ENCODE peak calls at places on chromosome 20, in eight cellular contexts. A is MM.1S, B is astrocyte of the spinal cord, U is neural progenitor cell, D is lung, R is cardiac fibroblast, Z is RWPE1, W is AG10803. I is an unnamed sample.

GRCh38 chr20:13865825-13866351 is 81.1 kb downstream of the NDUFAF5 start:
- DNase-seq in D (no peak), R (no peak), U (no peak), Z (no peak), B (no peak), W (peak; percentile 97), A (no peak), I (no peak)

GRCh38 chr20:51628533-51629398 is 86.2 kb upstream of the NFATC2 start:
- DNase-seq in B (peak; percentile 93), R (peak; percentile 79), Z (no peak), W (peak; percentile 58), D (no peak), A (no peak), U (no peak), I (no peak)

GRCh38 chr20:61954276-61955021 is 111.2 kb downstream of the TAF4 start:
- DNase-seq in A (no peak), W (no peak), Z (no peak), U (no peak), R (no peak), D (no peak), B (no peak), I (no peak)

GRCh38 chr20:19211661-19212523 is 550 bp upstream of the SLC24A3 start:
- DNase-seq in U (peak; percentile 66), Z (no peak), B (peak; percentile 15), R (no peak), W (no peak), D (peak; percentile 63), A (no peak), I (peak; percentile 65)

GRCh38 chr20:10921491-10922010 is 247.8 kb upstream of the JAG1 start:
- DNase-seq in D (no peak), R (no peak), A (no peak), Z (peak; percentile 26), W (peak; percentile 25), U (no peak), B (no peak), I (no peak)

GRCh38 chr20:45370571-45371204 is 7.4 kb downstream of the TP53TG5 start:
- DNase-seq in R (no peak), D (no peak), U (no peak), A (no peak), W (no peak), Z (no peak), B (no peak), I (no peak)

GRCh38 chr20:59207742-59208357 is 44.2 kb downstream of the ZNF831 start:
- DNase-seq in U (peak; percentile 88), Z (no peak), B (no peak), D (peak; percentile 63), W (peak; percentile 15), A (peak; percentile 59), R (peak; percentile 4), I (peak; percentile 46)

GRCh38 chr20:50200482-50201104 is 10.0 kb downstream of the CEBPB start:
- DNase-seq in B (no peak), Z (no peak), R (no peak), A (no peak), W (no peak), U (no peak), D (no peak), I (no peak)

GRCh38 chr20:23160536-23161243 is 74.6 kb upstream of the CD93 start:
- DNase-seq in D (no peak), W (no peak), A (no peak), Z (no peak), R (peak; percentile 59), B (no peak), U (peak; percentile 42), I (no peak)

GRCh38 chr20:62202083-62202395 is 18.0 kb downstream of the HRH3 start:
- DNase-seq in A (no peak), R (no peak), D (no peak), Z (no peak), U (no peak), W (no peak), B (no peak), I (no peak)

GRCh38 chr20:18101125-18101820 is 36.4 kb upstream of the KAT14 start:
- DNase-seq in B (no peak), U (peak; percentile 16), A (no peak), W (no peak), R (no peak), D (no peak), Z (no peak), I (no peak)

GRCh38 chr20:34945315-34946077 is 10.1 kb downstream of the GSS start:
- DNase-seq in U (no peak), Z (peak; percentile 55), A (no peak), B (no peak), R (no peak), D (no peak), W (no peak), I (no peak)

GRCh38 chr20:34271961-34272360 is 30.7 kb downstream of the ASIP start:
- DNase-seq in B (peak; percentile 71), Z (peak; percentile 42), U (no peak), D (no peak), R (peak; percentile 87), A (no peak), W (peak; percentile 87), I (no peak)

GRCh38 chr20:62062661-62063600 is 2.8 kb downstream of the TAF4 start:
- DNase-seq in A (no peak), D (no peak), R (no peak), W (no peak), Z (no peak), U (no peak), B (no peak), I (no peak)

GRCh38 chr20:35240083-35240913 is 13.8 kb downstream of the MMP24 start:
- DNase-seq in D (no peak), Z (no peak), U (no peak), B (no peak), W (no peak), R (no peak), A (no peak), I (no peak)

GRCh38 chr20:56795492-56795891 is 166.4 kb downstream of the TFAP2C start:
- DNase-seq in B (no peak), A (no peak), Z (no peak), R (no peak), D (no peak), W (no peak), U (no peak), I (no peak)

GRCh38 chr20:46221271-46221670 is 87.0 kb downstream of the CDH22 start:
- DNase-seq in Z (no peak), A (no peak), R (no peak), D (no peak), U (peak; percentile 56), W (no peak), B (no peak), I (no peak)

GRCh38 chr20:9974324-9974723 is 60.5 kb upstream of the ANKEF1 start:
- DNase-seq in Z (no peak), A (no peak), W (no peak), B (no peak), R (no peak), D (no peak), U (peak; percentile 24), I (no peak)

DNA sequence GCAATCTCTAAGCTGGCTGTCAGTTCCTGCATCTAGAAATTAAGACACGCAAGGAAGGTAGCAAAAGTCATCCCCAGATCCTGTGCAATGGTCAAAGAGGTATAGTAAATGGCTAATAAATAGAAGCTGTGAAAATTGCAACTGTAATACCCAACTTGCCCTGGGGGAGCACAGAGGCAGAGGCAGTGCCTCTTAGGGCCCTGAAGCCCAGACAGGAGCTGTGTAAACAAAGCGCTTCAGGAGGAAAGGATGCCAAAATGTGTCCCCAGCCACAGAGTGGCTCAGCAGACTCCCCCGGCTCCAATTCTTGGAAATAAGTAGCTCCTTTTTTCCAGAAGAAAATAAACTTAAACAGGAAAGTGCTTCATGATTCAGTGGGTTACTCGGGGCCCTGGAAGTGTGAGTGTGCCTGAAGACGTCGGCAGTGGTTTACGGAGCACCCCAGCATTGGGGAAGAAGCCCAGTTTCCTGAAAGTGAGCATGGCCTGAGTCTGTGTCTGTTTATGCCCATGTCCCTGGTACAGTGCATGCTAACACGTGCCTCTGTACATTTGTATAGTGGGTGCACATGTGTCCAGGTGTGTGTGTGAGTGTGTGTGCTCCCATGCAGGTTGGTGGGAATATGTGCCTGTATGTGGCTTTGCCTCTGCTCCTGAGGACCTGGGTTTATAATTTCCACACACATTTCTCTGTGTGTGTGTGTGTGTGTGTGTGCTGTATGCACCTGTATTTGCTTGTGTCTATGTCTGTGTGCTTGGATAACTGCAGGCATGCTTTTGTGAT is 246.7 kb downstream of the MAFB start:
- DNase-seq in Z (no peak), B (peak; percentile 19), A (no peak), U (peak; percentile 48), R (peak; percentile 19), W (peak; percentile 6), D (no peak), I (no peak)
- TF ChIP-seq CTCF in Z (no peak), B (peak; percentile 22), A (no peak), U (peak; percentile 38), R (no peak), W (peak; percentile 24), D (no peak), I (peak; percentile 32)

DNA sequence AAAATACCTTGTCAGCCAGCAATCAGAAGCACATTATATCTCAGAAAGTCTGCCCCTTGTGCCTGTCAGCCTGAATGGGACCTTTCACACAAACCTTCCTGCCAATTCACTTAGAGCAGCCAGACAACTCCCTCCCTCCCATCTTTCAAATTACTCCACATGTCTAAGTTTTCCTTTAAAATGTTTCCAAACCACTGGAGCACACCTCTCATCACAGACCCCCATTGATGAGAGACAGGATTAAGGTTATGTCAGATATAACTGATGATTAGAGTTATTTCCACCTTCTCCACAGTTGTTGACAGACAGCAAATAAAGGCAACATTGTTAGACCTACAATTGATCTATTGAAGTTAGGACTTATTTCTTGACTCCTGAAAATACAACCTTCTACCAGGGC is 408.4 kb downstream of the PLCB1 start:
- DNase-seq in Z (no peak), A (no peak), W (no peak), B (no peak), D (no peak), R (no peak), U (no peak), I (no peak)
- TF ChIP-seq CTCF in Z (no peak), A (no peak), W (no peak), B (no peak), D (no peak), R (no peak), U (no peak), I (no peak)

DNA sequence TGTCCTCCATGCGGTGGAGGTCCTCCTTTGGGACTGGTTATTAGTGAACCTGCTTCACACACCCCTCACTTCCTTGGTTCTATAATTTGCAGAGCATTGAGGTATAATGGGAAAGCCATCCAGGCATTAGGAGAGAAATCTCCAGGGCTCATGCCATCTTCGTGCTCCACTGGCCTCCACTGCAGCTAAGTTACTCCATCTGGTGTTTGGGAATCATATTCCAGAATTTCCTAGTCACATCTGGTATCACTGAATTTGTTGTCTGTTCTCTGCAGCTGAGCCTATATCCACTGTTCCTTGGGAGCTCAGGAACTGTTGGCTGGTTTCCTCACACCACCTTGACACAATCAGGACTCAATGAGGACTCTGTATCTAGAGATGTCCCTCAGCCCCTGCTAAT is 173.0 kb upstream of the TSHZ2 start:
- DNase-seq in B (no peak), A (no peak), Z (no peak), R (no peak), D (no peak), U (no peak), W (peak; percentile 14), I (no peak)
- TF ChIP-seq CTCF in B (no peak), A (no peak), Z (no peak), R (no peak), D (no peak), U (no peak), W (peak; percentile 34), I (no peak)

DNA sequence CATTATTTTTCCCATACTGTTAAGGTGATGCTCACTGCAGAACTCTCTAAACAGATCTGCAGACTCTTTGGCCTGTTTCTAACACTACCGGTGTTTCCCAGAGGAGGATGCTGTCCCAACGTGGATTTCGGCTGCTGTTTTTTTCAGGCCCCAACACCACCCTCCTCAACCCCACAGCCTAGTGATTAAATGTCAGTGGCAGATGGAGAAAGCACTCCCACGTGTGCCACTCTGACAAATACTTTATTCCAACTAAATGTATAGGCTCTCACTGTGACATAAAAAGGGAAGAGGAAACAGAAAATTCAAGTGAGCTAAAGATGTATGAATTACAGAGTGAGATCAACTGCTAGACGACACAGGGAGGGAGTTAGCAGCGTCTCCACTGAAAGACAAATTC is 3.6 kb downstream of the TBC1D20 start:
- DNase-seq in D (no peak), A (no peak), U (no peak), Z (no peak), B (no peak), R (no peak), W (no peak), I (no peak)
- TF ChIP-seq CTCF in D (no peak), A (no peak), U (no peak), Z (no peak), B (no peak), R (no peak), W (no peak), I (no peak)